ENCODE peak calls at places on chromosomes 11 and 22, in seven cellular contexts. M is colonic mucosa, D is psoas muscle, O is IMR-90, X is uterus, W is body of pancreas, F is tibial artery. U is an unnamed sample.

GRCh38 chr22:23651676-23652075 is 19.6 kb upstream of the DRICH1 start:
- DNase-seq in F (no peak), W (no peak), M (no peak), X (no peak), O (no peak), D (no peak), U (no peak)

GRCh38 chr11:16226245-16226644 is 130.1 kb downstream of the SOX6 start:
- DNase-seq in M (peak; percentile 89), F (no peak), O (peak; percentile 67), W (peak; percentile 78), X (peak; percentile 18), D (peak; percentile 34), U (peak; percentile 77)

GRCh38 chr22:26998134-26998533 is 340.7 kb downstream of the MIAT start:
- DNase-seq in D (no peak), O (no peak), W (no peak), F (no peak), X (peak; percentile 24), M (no peak), U (no peak)

GRCh38 chr22:45446216-45446615 is 32.7 kb downstream of the RIBC2 start:
- DNase-seq in F (no peak), M (no peak), D (peak; percentile 3), O (peak; percentile 44), W (no peak), X (no peak), U (no peak)

GRCh38 chr11:93796424-93796823 is 12.3 kb downstream of the MED17 start:
- DNase-seq in W (no peak), M (no peak), O (no peak), D (no peak), F (no peak), X (no peak), U (no peak)

GRCh38 chr11:110425751-110426545 is 3.8 kb upstream of the FDX1 start:
- DNase-seq in X (no peak), O (peak; percentile 88), W (no peak), M (no peak), D (no peak), F (no peak), U (no peak)

GRCh38 chr11:45093761-45094455 is 52.5 kb upstream of the PRDM11 start:
- DNase-seq in F (no peak), M (peak; percentile 11), O (no peak), W (no peak), X (peak; percentile 5), D (no peak), U (no peak)

GRCh38 chr11:46930089-46930488 is 6.5 kb upstream of the CSTPP1 start:
- DNase-seq in O (peak; percentile 73), F (no peak), M (no peak), W (peak; percentile 52), D (no peak), X (no peak), U (no peak)

GRCh38 chr11:403021-403760 is 9.2 kb downstream of the PKP3 start:
- DNase-seq in F (no peak), W (no peak), D (peak; percentile 48), O (no peak), M (no peak), X (no peak), U (no peak)

GRCh38 chr11:17129003-17129402 is 51.5 kb upstream of the RPS13 start:
- DNase-seq in O (peak; percentile 60), F (no peak), D (no peak), M (no peak), W (no peak), X (no peak), U (no peak)

GRCh38 chr22:40651563-40652501 is 15.3 kb upstream of the MRTFA start:
- DNase-seq in X (peak; percentile 98), D (peak; percentile 98), W (peak; percentile 77), M (peak; percentile 84), O (peak; percentile 100), F (peak; percentile 98), U (peak; percentile 79)

GRCh38 chr22:40654522-40655167 is 18.1 kb upstream of the MRTFA start:
- DNase-seq in O (peak; percentile 83), W (peak; percentile 44), D (peak; percentile 83), M (no peak), X (peak; percentile 47), F (peak; percentile 67), U (peak; percentile 38)

GRCh38 chr22:40648386-40648785 is 11.9 kb upstream of the MRTFA start:
- DNase-seq in W (no peak), F (no peak), D (no peak), X (no peak), O (no peak), M (no peak), U (no peak)

GRCh38 chr22:40653361-40653760 is 16.8 kb upstream of the MRTFA start:
- DNase-seq in D (no peak), X (no peak), F (no peak), M (no peak), W (no peak), O (no peak), U (no peak)

DNA sequence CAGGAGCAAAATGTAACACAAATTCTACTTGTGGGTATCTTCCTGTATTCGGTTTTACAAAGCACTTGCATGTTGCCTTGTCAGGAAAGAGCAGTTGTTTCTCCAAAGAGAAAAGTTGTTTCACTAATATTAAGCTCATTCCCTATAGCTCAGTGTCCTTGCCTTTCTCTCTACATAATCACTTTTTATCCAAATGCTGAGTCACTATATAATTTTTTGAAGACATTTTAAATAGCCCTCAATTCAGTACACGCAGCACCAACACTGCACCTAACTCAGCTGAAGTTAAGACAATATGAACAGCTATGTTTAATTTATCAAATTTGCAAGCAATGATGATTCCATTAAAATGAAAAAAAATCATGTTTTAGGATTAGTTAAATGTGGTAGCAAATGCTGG is 14.5 kb upstream of the MRTFA start:
- DNase-seq in X (no peak), O (no peak), M (no peak), W (no peak), D (no peak), F (no peak), U (no peak)
- H3K4me3 ChIP-seq in X (peak overlapping the region; percentile 73), O (no peak overlapping the region), M (no peak overlapping the region), W (no peak overlapping the region), D (peak overlapping the region; percentile 77), F (peak overlapping the region; percentile 75), U (no peak overlapping the region)

DNA sequence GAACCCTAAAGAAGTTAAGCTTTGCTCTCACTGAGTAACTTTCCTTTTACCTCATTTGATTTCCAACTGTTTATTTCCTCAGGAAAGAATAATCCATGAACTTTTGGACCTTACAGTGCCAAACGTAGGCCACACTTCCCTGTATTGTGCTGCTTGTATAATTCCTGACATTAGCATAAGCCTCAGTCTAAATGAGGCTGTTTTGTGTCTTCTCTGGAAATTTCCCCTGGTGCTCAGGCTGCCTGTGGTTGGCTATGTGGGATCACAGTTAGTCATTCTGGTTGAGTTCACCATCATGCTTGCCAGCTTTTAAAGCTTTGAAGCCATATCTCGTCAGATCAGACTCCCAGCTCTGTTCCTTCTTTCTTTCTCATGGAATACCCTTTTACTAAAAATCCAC is 107.0 kb downstream of the FAM76B start:
- DNase-seq in W (no peak), M (no peak), X (peak; percentile 46), F (no peak), D (no peak), O (peak; percentile 64), U (no peak)
- H3K27ac ChIP-seq in W (no peak overlapping the region), M (no peak overlapping the region), X (peak overlapping the region; percentile 83), F (no peak overlapping the region), D (no peak overlapping the region), O (no peak overlapping the region), U (no peak overlapping the region)

GRCh38 chr22:21624120-21624879 is 5.5 kb downstream of the YDJC start:
- DNase-seq in D (peak; percentile 67), O (peak; percentile 23), W (no peak), M (peak; percentile 41), X (no peak), F (no peak), U (peak; percentile 36)

GRCh38 chr22:21623402-21623970 is 6.3 kb downstream of the YDJC start:
- DNase-seq in W (no peak), X (no peak), M (no peak), F (no peak), O (no peak), D (no peak), U (no peak)

GRCh38 chr22:21626073-21626734 is 3.6 kb downstream of the YDJC start:
- DNase-seq in O (no peak), W (no peak), X (no peak), F (no peak), D (no peak), M (no peak), U (no peak)

GRCh38 chr22:21626735-21627469 is 2.9 kb downstream of the YDJC start:
- DNase-seq in X (no peak), O (no peak), F (no peak), W (no peak), D (no peak), M (no peak), U (no peak)

GRCh38 chr22:21624880-21625791 is 4.7 kb downstream of the YDJC start:
- DNase-seq in O (no peak), M (no peak), D (no peak), F (no peak), W (no peak), X (no peak), U (no peak)
- H3K4me3 ChIP-seq in O (no peak overlapping the region), M (no peak overlapping the region), D (no peak overlapping the region), F (no peak overlapping the region), W (no peak overlapping the region), X (no peak overlapping the region), U (no peak overlapping the region)

DNA sequence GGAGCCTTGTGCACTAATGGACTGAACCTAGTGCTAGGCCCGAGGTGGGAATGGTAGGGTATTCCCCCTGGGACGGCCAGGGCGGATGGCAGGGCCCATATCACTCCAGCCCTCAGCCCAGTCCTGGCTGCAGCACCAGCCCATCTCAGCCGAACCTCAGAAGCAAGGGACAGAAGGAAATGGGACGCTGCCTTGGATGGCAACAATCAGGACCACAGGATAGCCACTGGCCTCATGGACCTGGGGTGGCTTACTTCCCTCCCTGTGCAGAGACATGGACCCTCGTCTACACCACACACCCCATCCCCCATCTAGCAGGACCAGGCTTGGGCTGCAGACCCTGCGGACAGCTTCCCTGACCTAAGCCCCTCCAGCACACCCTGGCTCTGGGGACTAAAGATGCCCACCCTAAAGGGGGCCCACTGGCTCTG is 24.1 kb downstream of the ARVCF start:
- DNase-seq in M (no peak), F (no peak), O (no peak), D (no peak), W (no peak), X (no peak), U (no peak)
- H3K27ac ChIP-seq in M (no peak overlapping the region), F (peak overlapping the region; percentile 97), O (no peak overlapping the region), D (no peak overlapping the region), W (no peak overlapping the region), X (no peak overlapping the region), U (no peak overlapping the region)